ENCODE peak calls at places on chromosome 21, in nine cellular contexts. One of them, this sample, is unnamed.

GRCh38 chr21:34669149-34669879 is 520 bp downstream of the CLIC6 start:
- DNase-seq in HAP-1: no peak
- DNase-seq in upper lobe of right lung: peak; percentile 81
- DNase-seq in fibroblast of mammary gland: no peak
- DNase-seq in fibroblast of pulmonary artery: no peak
- DNase-seq in mammary epithelial cell: no peak
- DNase-seq in hepatocyte: peak; percentile 58
- DNase-seq in Peyer's patch: no peak
- DNase-seq in fibroblast of lung: no peak
- DNase-seq in this sample: no peak

GRCh38 chr21:24428539-24429186 is 1178.6 kb downstream of the MRPL39 start:
- DNase-seq in HAP-1: no peak
- DNase-seq in upper lobe of right lung: no peak
- DNase-seq in fibroblast of mammary gland: no peak
- DNase-seq in fibroblast of pulmonary artery: no peak
- DNase-seq in mammary epithelial cell: no peak
- DNase-seq in hepatocyte: no peak
- DNase-seq in Peyer's patch: no peak
- DNase-seq in fibroblast of lung: no peak
- DNase-seq in this sample: no peak

GRCh38 chr21:17270234-17270633 is 242.6 kb upstream of the CXADR start:
- DNase-seq in HAP-1: peak; percentile 14
- DNase-seq in upper lobe of right lung: no peak
- DNase-seq in fibroblast of mammary gland: peak; percentile 72
- DNase-seq in fibroblast of pulmonary artery: peak; percentile 73
- DNase-seq in mammary epithelial cell: peak; percentile 13
- DNase-seq in hepatocyte: peak; percentile 63
- DNase-seq in Peyer's patch: no peak
- DNase-seq in fibroblast of lung: peak; percentile 61
- DNase-seq in this sample: peak; percentile 56

GRCh38 chr21:17828223-17828622 is 9.1 kb upstream of the C21orf91 start:
- DNase-seq in HAP-1: no peak
- DNase-seq in upper lobe of right lung: no peak
- DNase-seq in fibroblast of mammary gland: peak; percentile 57
- DNase-seq in fibroblast of pulmonary artery: peak; percentile 44
- DNase-seq in mammary epithelial cell: peak; percentile 52
- DNase-seq in hepatocyte: no peak
- DNase-seq in Peyer's patch: no peak
- DNase-seq in fibroblast of lung: peak; percentile 52
- DNase-seq in this sample: peak; percentile 63

GRCh38 chr21:31293986-31294385 is 50.1 kb downstream of the TIAM1 start:
- DNase-seq in HAP-1: no peak
- DNase-seq in upper lobe of right lung: no peak
- DNase-seq in fibroblast of mammary gland: peak; percentile 90
- DNase-seq in fibroblast of pulmonary artery: peak; percentile 95
- DNase-seq in mammary epithelial cell: peak; percentile 74
- DNase-seq in hepatocyte: peak; percentile 40
- DNase-seq in Peyer's patch: no peak
- DNase-seq in fibroblast of lung: peak; percentile 98
- DNase-seq in this sample: peak; percentile 90

GRCh38 chr21:21101911-21102310 is 103.7 kb downstream of the NCAM2 start:
- DNase-seq in HAP-1: peak; percentile 7
- DNase-seq in upper lobe of right lung: no peak
- DNase-seq in fibroblast of mammary gland: peak; percentile 49
- DNase-seq in fibroblast of pulmonary artery: peak; percentile 52
- DNase-seq in mammary epithelial cell: no peak
- DNase-seq in hepatocyte: peak; percentile 43
- DNase-seq in Peyer's patch: no peak
- DNase-seq in fibroblast of lung: peak; percentile 77
- DNase-seq in this sample: peak; percentile 6

GRCh38 chr21:14523234-14523633 is 22.9 kb downstream of the SAMSN1 start:
- DNase-seq in HAP-1: no peak
- DNase-seq in upper lobe of right lung: no peak
- DNase-seq in fibroblast of mammary gland: peak; percentile 30
- DNase-seq in fibroblast of pulmonary artery: no peak
- DNase-seq in mammary epithelial cell: no peak
- DNase-seq in hepatocyte: no peak
- DNase-seq in Peyer's patch: no peak
- DNase-seq in fibroblast of lung: no peak
- DNase-seq in this sample: no peak

GRCh38 chr21:42009018-42009830 is 936 bp downstream of the ZBTB21 start:
- DNase-seq in HAP-1: peak; percentile 11
- DNase-seq in upper lobe of right lung: peak; percentile 85
- DNase-seq in fibroblast of mammary gland: peak; percentile 71
- DNase-seq in fibroblast of pulmonary artery: peak; percentile 57
- DNase-seq in mammary epithelial cell: peak; percentile 60
- DNase-seq in hepatocyte: peak; percentile 80
- DNase-seq in Peyer's patch: peak; percentile 81
- DNase-seq in fibroblast of lung: peak; percentile 65
- DNase-seq in this sample: no peak

GRCh38 chr21:35316456-35316855 is 267.4 kb upstream of the RUNX1 start:
- DNase-seq in HAP-1: no peak
- DNase-seq in upper lobe of right lung: no peak
- DNase-seq in fibroblast of mammary gland: no peak
- DNase-seq in fibroblast of pulmonary artery: no peak
- DNase-seq in mammary epithelial cell: no peak
- DNase-seq in hepatocyte: no peak
- DNase-seq in Peyer's patch: no peak
- DNase-seq in fibroblast of lung: no peak
- DNase-seq in this sample: no peak

GRCh38 chr21:34365794-34366193 is 2.0 kb downstream of the KCNE2 start:
- DNase-seq in HAP-1: no peak
- DNase-seq in upper lobe of right lung: no peak
- DNase-seq in fibroblast of mammary gland: no peak
- DNase-seq in fibroblast of pulmonary artery: no peak
- DNase-seq in mammary epithelial cell: no peak
- DNase-seq in hepatocyte: no peak
- DNase-seq in Peyer's patch: peak; percentile 21
- DNase-seq in fibroblast of lung: no peak
- DNase-seq in this sample: no peak

GRCh38 chr21:36079010-36079649 is 9.3 kb downstream of the CBR1 start:
- DNase-seq in HAP-1: no peak
- DNase-seq in upper lobe of right lung: peak; percentile 75
- DNase-seq in fibroblast of mammary gland: no peak
- DNase-seq in fibroblast of pulmonary artery: no peak
- DNase-seq in mammary epithelial cell: no peak
- DNase-seq in hepatocyte: no peak
- DNase-seq in Peyer's patch: peak; percentile 76
- DNase-seq in fibroblast of lung: no peak
- DNase-seq in this sample: no peak

GRCh38 chr21:39659070-39659815 is 46.5 kb downstream of the B3GALT5 start:
- DNase-seq in HAP-1: no peak
- DNase-seq in upper lobe of right lung: no peak
- DNase-seq in fibroblast of mammary gland: no peak
- DNase-seq in fibroblast of pulmonary artery: no peak
- DNase-seq in mammary epithelial cell: no peak
- DNase-seq in hepatocyte: no peak
- DNase-seq in Peyer's patch: no peak
- DNase-seq in fibroblast of lung: no peak
- DNase-seq in this sample: no peak

GRCh38 chr21:39661740-39662139 is 49.0 kb downstream of the B3GALT5 start:
- DNase-seq in HAP-1: no peak
- DNase-seq in upper lobe of right lung: no peak
- DNase-seq in fibroblast of mammary gland: no peak
- DNase-seq in fibroblast of pulmonary artery: no peak
- DNase-seq in mammary epithelial cell: no peak
- DNase-seq in hepatocyte: no peak
- DNase-seq in Peyer's patch: no peak
- DNase-seq in fibroblast of lung: no peak
- DNase-seq in this sample: no peak

GRCh38 chr21:39661121-39661520 is 48.4 kb downstream of the B3GALT5 start:
- DNase-seq in HAP-1: no peak
- DNase-seq in upper lobe of right lung: peak; percentile 39
- DNase-seq in fibroblast of mammary gland: no peak
- DNase-seq in fibroblast of pulmonary artery: no peak
- DNase-seq in mammary epithelial cell: no peak
- DNase-seq in hepatocyte: no peak
- DNase-seq in Peyer's patch: no peak
- DNase-seq in fibroblast of lung: no peak
- DNase-seq in this sample: no peak

GRCh38 chr21:39660191-39660590 is 47.5 kb downstream of the B3GALT5 start:
- DNase-seq in HAP-1: no peak
- DNase-seq in upper lobe of right lung: no peak
- DNase-seq in fibroblast of mammary gland: peak; percentile 40
- DNase-seq in fibroblast of pulmonary artery: peak; percentile 28
- DNase-seq in mammary epithelial cell: no peak
- DNase-seq in hepatocyte: peak; percentile 48
- DNase-seq in Peyer's patch: no peak
- DNase-seq in fibroblast of lung: peak; percentile 78
- DNase-seq in this sample: peak; percentile 78

DNA sequence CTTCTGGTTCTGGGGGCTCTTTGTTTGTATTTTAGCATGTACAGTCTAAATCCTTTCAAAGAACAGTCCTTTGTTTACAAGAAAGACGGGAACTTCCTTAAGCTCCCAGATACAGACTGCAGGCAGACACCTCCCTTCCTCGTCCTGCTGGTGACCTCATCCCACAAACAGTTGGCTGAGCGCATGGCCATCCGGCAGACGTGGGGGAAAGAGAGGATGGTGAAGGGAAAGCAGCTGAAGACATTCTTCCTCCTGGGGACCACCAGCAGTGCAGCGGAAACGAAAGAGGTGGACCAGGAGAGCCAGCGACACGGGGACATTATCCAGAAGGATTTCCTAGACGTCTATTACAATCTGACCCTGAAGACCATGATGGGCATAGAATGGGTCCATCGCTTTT is 47.9 kb downstream of the B3GALT5 start:
- DNase-seq in HAP-1: no peak
- DNase-seq in upper lobe of right lung: peak; percentile 53
- DNase-seq in fibroblast of mammary gland: peak; percentile 64
- DNase-seq in fibroblast of pulmonary artery: peak; percentile 61
- DNase-seq in mammary epithelial cell: peak; percentile 27
- DNase-seq in hepatocyte: peak; percentile 79
- DNase-seq in Peyer's patch: peak; percentile 57
- DNase-seq in fibroblast of lung: peak; percentile 92
- DNase-seq in this sample: peak; percentile 92
- H3K4me3 ChIP-seq in HAP-1: no peak overlapping the region
- H3K4me3 ChIP-seq in upper lobe of right lung: no peak overlapping the region
- H3K4me3 ChIP-seq in fibroblast of mammary gland: no peak overlapping the region
- H3K4me3 ChIP-seq in fibroblast of pulmonary artery: no peak overlapping the region
- H3K4me3 ChIP-seq in mammary epithelial cell: no peak overlapping the region
- H3K4me3 ChIP-seq in hepatocyte: no peak overlapping the region
- H3K4me3 ChIP-seq in Peyer's patch: no peak overlapping the region
- H3K4me3 ChIP-seq in fibroblast of lung: peak overlapping the region; percentile 30
- H3K4me3 ChIP-seq in this sample: peak overlapping the region; percentile 28

GRCh38 chr21:38660333-38661295 is 145.1 kb upstream of the ETS2 start:
- DNase-seq in HAP-1: no peak
- DNase-seq in upper lobe of right lung: peak; percentile 68
- DNase-seq in fibroblast of mammary gland: no peak
- DNase-seq in fibroblast of pulmonary artery: no peak
- DNase-seq in mammary epithelial cell: no peak
- DNase-seq in hepatocyte: peak; percentile 45
- DNase-seq in Peyer's patch: no peak
- DNase-seq in fibroblast of lung: peak; percentile 11
- DNase-seq in this sample: no peak
- H3K4me3 ChIP-seq in HAP-1: no peak overlapping the region
- H3K4me3 ChIP-seq in upper lobe of right lung: peak overlapping the region; percentile 59
- H3K4me3 ChIP-seq in fibroblast of mammary gland: no peak overlapping the region
- H3K4me3 ChIP-seq in fibroblast of pulmonary artery: peak overlapping the region; percentile 44
- H3K4me3 ChIP-seq in mammary epithelial cell: peak overlapping the region; percentile 50
- H3K4me3 ChIP-seq in hepatocyte: peak overlapping the region; percentile 44
- H3K4me3 ChIP-seq in Peyer's patch: peak overlapping the region; percentile 33
- H3K4me3 ChIP-seq in fibroblast of lung: peak overlapping the region; percentile 17
- H3K4me3 ChIP-seq in this sample: peak overlapping the region; percentile 17

DNA sequence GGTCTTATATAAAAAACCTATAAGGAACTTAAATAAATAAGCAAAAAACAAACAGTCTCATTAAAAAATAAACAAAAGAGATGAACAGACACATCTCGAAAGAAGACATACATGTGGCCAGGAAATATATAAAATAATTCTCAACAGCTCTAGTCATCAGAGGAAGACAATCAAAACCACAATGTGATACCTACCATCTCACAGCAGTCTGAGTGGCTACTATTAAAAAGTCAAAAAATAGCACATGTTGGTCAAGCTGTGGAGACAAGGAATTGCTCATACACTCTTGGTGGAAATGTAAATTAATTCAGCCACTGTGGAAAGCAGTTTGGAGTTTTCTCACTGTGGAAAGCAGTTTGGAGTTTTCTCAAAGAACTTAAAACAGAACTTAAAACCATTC is 100.3 kb upstream of the ADAMTS5 start:
- DNase-seq in HAP-1: no peak
- DNase-seq in upper lobe of right lung: no peak
- DNase-seq in fibroblast of mammary gland: no peak
- DNase-seq in fibroblast of pulmonary artery: no peak
- DNase-seq in mammary epithelial cell: no peak
- DNase-seq in hepatocyte: no peak
- DNase-seq in Peyer's patch: no peak
- DNase-seq in fibroblast of lung: no peak
- DNase-seq in this sample: no peak
- H3K4me3 ChIP-seq in HAP-1: no peak overlapping the region
- H3K4me3 ChIP-seq in upper lobe of right lung: no peak overlapping the region
- H3K4me3 ChIP-seq in fibroblast of mammary gland: no peak overlapping the region
- H3K4me3 ChIP-seq in fibroblast of pulmonary artery: no peak overlapping the region
- H3K4me3 ChIP-seq in mammary epithelial cell: no peak overlapping the region
- H3K4me3 ChIP-seq in hepatocyte: no peak overlapping the region
- H3K4me3 ChIP-seq in Peyer's patch: no peak overlapping the region
- H3K4me3 ChIP-seq in fibroblast of lung: no peak overlapping the region
- H3K4me3 ChIP-seq in this sample: no peak overlapping the region

GRCh38 chr21:46099476-46099875 is 1.6 kb downstream of the COL6A2 start:
- DNase-seq in HAP-1: no peak
- DNase-seq in upper lobe of right lung: peak; percentile 65
- DNase-seq in fibroblast of mammary gland: peak; percentile 52
- DNase-seq in fibroblast of pulmonary artery: peak; percentile 42
- DNase-seq in mammary epithelial cell: no peak
- DNase-seq in hepatocyte: peak; percentile 55
- DNase-seq in Peyer's patch: peak; percentile 54
- DNase-seq in fibroblast of lung: no peak
- DNase-seq in this sample: no peak

GRCh38 chr21:46098303-46099141 is 610 bp downstream of the COL6A2 start:
- DNase-seq in HAP-1: no peak
- DNase-seq in upper lobe of right lung: peak; percentile 64
- DNase-seq in fibroblast of mammary gland: peak; percentile 27
- DNase-seq in fibroblast of pulmonary artery: no peak
- DNase-seq in mammary epithelial cell: no peak
- DNase-seq in hepatocyte: peak; percentile 37
- DNase-seq in Peyer's patch: peak; percentile 43
- DNase-seq in fibroblast of lung: no peak
- DNase-seq in this sample: no peak

GRCh38 chr21:46100426-46100825 is 2.5 kb downstream of the COL6A2 start:
- DNase-seq in HAP-1: no peak
- DNase-seq in upper lobe of right lung: no peak
- DNase-seq in fibroblast of mammary gland: peak; percentile 85
- DNase-seq in fibroblast of pulmonary artery: peak; percentile 61
- DNase-seq in mammary epithelial cell: no peak
- DNase-seq in hepatocyte: peak; percentile 5
- DNase-seq in Peyer's patch: no peak
- DNase-seq in fibroblast of lung: peak; percentile 71
- DNase-seq in this sample: peak; percentile 80

GRCh38 chr21:46097826-46098286 is at the start of gene COL6A2:
- DNase-seq in HAP-1: peak; percentile 48
- DNase-seq in upper lobe of right lung: peak; percentile 72
- DNase-seq in fibroblast of mammary gland: peak; percentile 72
- DNase-seq in fibroblast of pulmonary artery: peak; percentile 63
- DNase-seq in mammary epithelial cell: no peak
- DNase-seq in hepatocyte: peak; percentile 90
- DNase-seq in Peyer's patch: peak; percentile 62
- DNase-seq in fibroblast of lung: peak; percentile 59
- DNase-seq in this sample: peak; percentile 83

DNA sequence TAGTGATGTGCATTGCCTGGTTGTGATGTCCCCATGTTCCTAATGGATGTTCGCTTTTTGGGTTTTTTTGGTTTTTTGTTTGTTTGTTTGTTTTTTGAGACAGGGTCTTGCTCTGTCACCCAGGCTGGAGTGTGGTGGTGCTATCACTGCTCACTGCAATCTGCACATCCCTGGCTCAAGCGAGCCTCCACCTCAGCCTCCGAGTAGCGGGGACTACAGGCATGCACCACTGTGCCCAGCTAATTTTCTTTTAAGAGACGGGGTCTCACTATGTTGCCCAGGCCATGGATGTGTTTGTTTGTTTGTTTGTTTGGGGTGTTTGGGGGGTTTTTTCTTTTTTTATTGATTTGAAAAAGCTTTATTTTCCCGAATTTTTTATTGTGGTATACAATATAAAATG is 2.1 kb downstream of the COL6A2 start:
- DNase-seq in HAP-1: no peak
- DNase-seq in upper lobe of right lung: peak; percentile 17
- DNase-seq in fibroblast of mammary gland: peak; percentile 24
- DNase-seq in fibroblast of pulmonary artery: no peak
- DNase-seq in mammary epithelial cell: no peak
- DNase-seq in hepatocyte: no peak
- DNase-seq in Peyer's patch: no peak
- DNase-seq in fibroblast of lung: no peak
- DNase-seq in this sample: no peak
- H3K4me3 ChIP-seq in HAP-1: no peak overlapping the region
- H3K4me3 ChIP-seq in upper lobe of right lung: peak overlapping the region; percentile 57
- H3K4me3 ChIP-seq in fibroblast of mammary gland: peak overlapping the region; percentile 85
- H3K4me3 ChIP-seq in fibroblast of pulmonary artery: peak overlapping the region; percentile 78
- H3K4me3 ChIP-seq in mammary epithelial cell: no peak overlapping the region
- H3K4me3 ChIP-seq in hepatocyte: peak overlapping the region; percentile 18
- H3K4me3 ChIP-seq in Peyer's patch: no peak overlapping the region
- H3K4me3 ChIP-seq in fibroblast of lung: peak overlapping the region; percentile 79
- H3K4me3 ChIP-seq in this sample: peak overlapping the region; percentile 96